ENCODE peak calls at places on chromosome 1, in eight cellular contexts. M is A172; E is tibial nerve; F is Right ventricle myocardium inferior; A is stimulated activated CD8-positive, alpha-beta memory T cell treated with anti-CD3 and anti-CD28 coated beads, Interleukin-7, amount 100 ng/mL, for 1 hour; K is sigmoid colon; P is mesenteric fat pad; H is BE2C. S is an unnamed sample.

GRCh38 chr1:156118175-156118868 is 3.8 kb downstream of the LMNA start:
- DNase-seq in M (peak; percentile 67), E (peak; percentile 62), F (peak; percentile 82), A (no peak), K (peak; percentile 90), P (no peak), H (no peak), S (no peak)

GRCh38 chr1:247291835-247292561 is 36.1 kb downstream of the VN1R5 start:
- DNase-seq in M (no peak), E (no peak), F (no peak), A (no peak), K (peak; percentile 36), P (peak; percentile 39), H (no peak), S (no peak)

GRCh38 chr1:212670301-212670700 is 29.3 kb downstream of the BATF3 start:
- DNase-seq in M (peak; percentile 78), E (no peak), F (no peak), A (no peak), K (no peak), P (no peak), H (no peak), S (no peak)

GRCh38 chr1:231628207-231628876 is 1.8 kb downstream of the DISC1 start:
- DNase-seq in M (no peak), E (no peak), F (no peak), A (no peak), K (no peak), P (no peak), H (peak; percentile 52), S (no peak)

GRCh38 chr1:11765661-11766428 is 3.9 kb downstream of the C1orf167 start:
- DNase-seq in M (no peak), E (no peak), F (peak; percentile 45), A (no peak), K (no peak), P (no peak), H (no peak), S (no peak)

GRCh38 chr1:93845554-93846150 is 33.4 kb downstream of the DNTTIP2 start:
- DNase-seq in M (peak; percentile 60), E (no peak), F (no peak), A (no peak), K (no peak), P (no peak), H (no peak), S (no peak)

GRCh38 chr1:23389846-23390321 is 20.2 kb upstream of the ZNF436 start:
- DNase-seq in M (no peak), E (no peak), F (no peak), A (no peak), K (no peak), P (no peak), H (no peak), S (no peak)

GRCh38 chr1:6389971-6390370 is 3.6 kb downstream of the ACOT7 start:
- DNase-seq in M (no peak), E (no peak), F (no peak), A (no peak), K (no peak), P (no peak), H (no peak), S (no peak)

GRCh38 chr1:116716391-116716790 is 37.8 kb upstream of the CD2 start:
- DNase-seq in M (no peak), E (no peak), F (no peak), A (no peak), K (no peak), P (no peak), H (no peak), S (no peak)

GRCh38 chr1:14552246-14552970 is 46.1 kb upstream of the KAZN start:
- DNase-seq in M (no peak), E (no peak), F (no peak), A (no peak), K (no peak), P (no peak), H (no peak), S (no peak)

GRCh38 chr1:17696417-17697301 is 58.5 kb upstream of the ACTL8 start:
- DNase-seq in M (peak; percentile 67), E (no peak), F (no peak), A (no peak), K (no peak), P (no peak), H (no peak), S (no peak)

GRCh38 chr1:66575739-66576138 is 41.8 kb downstream of the SGIP1 start:
- DNase-seq in M (peak; percentile 17), E (no peak), F (no peak), A (no peak), K (peak; percentile 67), P (no peak), H (peak; percentile 71), S (no peak)

GRCh38 chr1:33332357-33332789 is 11.5 kb upstream of the A3GALT2 start:
- DNase-seq in M (no peak), E (no peak), F (no peak), A (no peak), K (peak; percentile 65), P (peak; percentile 49), H (no peak), S (no peak)

GRCh38 chr1:82153282-82153630 is 352.5 kb downstream of the ADGRL2 start:
- DNase-seq in M (peak; percentile 1), E (no peak), F (no peak), A (no peak), K (no peak), P (no peak), H (no peak), S (no peak)

GRCh38 chr1:2506901-2507565 is 19.4 kb downstream of the PANK4 start:
- DNase-seq in M (no peak), E (no peak), F (no peak), A (no peak), K (no peak), P (no peak), H (no peak), S (no peak)

GRCh38 chr1:3918966-3919611 is 19.0 kb upstream of the C1orf174 start:
- DNase-seq in M (no peak), E (no peak), F (peak; percentile 59), A (no peak), K (peak; percentile 40), P (no peak), H (no peak), S (peak; percentile 75)

GRCh38 chr1:86104606-86105532 is 51.7 kb downstream of the COL24A1 start:
- DNase-seq in M (no peak), E (no peak), F (no peak), A (no peak), K (no peak), P (no peak), H (no peak), S (peak; percentile 72)

GRCh38 chr1:24875976-24876609 is 54.0 kb downstream of the RUNX3 start:
- DNase-seq in M (no peak), E (no peak), F (no peak), A (no peak), K (no peak), P (peak; percentile 39), H (no peak), S (peak; percentile 8)